ENCODE peak calls at places on chromosomes 5 and 9, in seven cellular contexts. T, N, X, F, M, W and V are unnamed samples.

GRCh38 chr5:4113426-4113825 is 517.8 kb downstream of the IRX1 start:
- DNase-seq in T (no peak), N (no peak), X (no peak), F (no peak), M (no peak), W (no peak), V (no peak)

GRCh38 chr9:127083133-127083532 is 39.3 kb downstream of the ANGPTL2 start:
- DNase-seq in T (no peak), N (no peak), X (no peak), F (no peak), M (no peak), W (no peak), V (no peak)

GRCh38 chr5:78908173-78908901 is 76.8 kb downstream of the ARSB start:
- DNase-seq in T (peak), N (peak), X (no peak), F (no peak), M (no peak), W (no peak), V (no peak)

GRCh38 chr5:7015586-7016256 is 302.5 kb downstream of the TENT4A start:
- DNase-seq in T (no peak), N (no peak), X (no peak), F (no peak), M (no peak), W (peak), V (no peak)

GRCh38 chr9:106980551-106981101 is 117.7 kb downstream of the ZNF462 start:
- DNase-seq in T (peak), N (peak), X (no peak), F (no peak), M (no peak), W (no peak), V (no peak)

GRCh38 chr5:35979694-35980093 is 11.5 kb downstream of the UGT3A1 start:
- DNase-seq in T (no peak), N (no peak), X (no peak), F (no peak), M (no peak), W (no peak), V (no peak)

GRCh38 chr9:137314561-137315560 is 12.8 kb upstream of the NRARP start:
- DNase-seq in T (no peak), N (no peak), X (no peak), F (no peak), M (peak), W (peak), V (peak)

GRCh38 chr5:79514391-79515105 is 614 bp upstream of the HOMER1 start:
- DNase-seq in T (peak), N (peak), X (peak), F (peak), M (peak), W (peak), V (peak)

GRCh38 chr9:86687788-86688187 is 259.5 kb downstream of the GAS1 start:
- DNase-seq in T (peak), N (no peak), X (no peak), F (no peak), M (no peak), W (no peak), V (no peak)